ENCODE peak calls at places on chromosomes 4 and X, in four cellular contexts. N is NCI-H2081; V is stimulated activated naive CD8-positive, alpha-beta T cell treated with anti-CD3 and anti-CD28 coated beads, Interleukin-15, Interleukin-2, amounts not matched to agents 100 U/mL and 50 U/mL, for 24 hours; E is foreskin fibroblast. P is an unnamed sample.

GRCh38 chr4:40912455-40913055 is 162.8 kb downstream of the NSUN7 start:
- DNase-seq in N (no peak), E (no peak), V (no peak), P (no peak)

GRCh38 chr4:147370473-147370872 is 110.4 kb upstream of the EDNRA start:
- DNase-seq in N (no peak), E (no peak), V (no peak), P (no peak)

GRCh38 chr4:85778809-85779124 is 303.8 kb downstream of the ARHGAP24 start:
- DNase-seq in N (no peak), V (no peak), E (no peak), P (no peak)

GRCh38 chrX:110050386-110050785 is 47.5 kb downstream of the TMEM164 start:
- DNase-seq in V (no peak), N (no peak), E (no peak), P (no peak)

GRCh38 chrX:23900220-23900797 is 7.4 kb downstream of the APOO start:
- DNase-seq in V (no peak), N (no peak), E (no peak), P (no peak)

GRCh38 chr4:108991929-108992328 is 229.1 kb upstream of the ETNPPL start:
- DNase-seq in V (no peak), E (peak), N (no peak), P (no peak)

GRCh38 chr4:185358514-185359433 is 37.0 kb downstream of the LRP2BP start:
- DNase-seq in N (no peak), V (no peak), E (peak), P (no peak)

GRCh38 chr4:131302108-131302507 is 1847.0 kb upstream of the PCDH10 start:
- DNase-seq in V (no peak), E (no peak), N (no peak), P (no peak)

GRCh38 chrX:9312922-9313867 is 151.7 kb upstream of the TBL1X start:
- DNase-seq in V (peak), E (no peak), N (no peak), P (peak)

GRCh38 chr4:123976875-123977274 is 580.3 kb downstream of the SPRY1 start:
- DNase-seq in N (no peak), V (no peak), E (no peak), P (peak)

GRCh38 chrX:18721683-18722499 is 14.4 kb downstream of the PPEF1 start:
- DNase-seq in V (no peak), E (no peak), N (no peak), P (no peak)

GRCh38 chr4:83213640-83214039 is 71.0 kb downstream of the COQ2 start:
- DNase-seq in V (no peak), E (no peak), N (no peak), P (no peak)

GRCh38 chr4:13919021-13919441 is 291.5 kb upstream of the BOD1L1 start:
- DNase-seq in N (no peak), E (peak), V (no peak), P (no peak)

GRCh38 chr4:123922847-123923246 is 526.3 kb downstream of the SPRY1 start:
- DNase-seq in N (no peak), E (no peak), V (no peak), P (no peak)

GRCh38 chrX:39163585-39163984 is 362.3 kb downstream of the MID1IP1 start:
- DNase-seq in E (no peak), V (no peak), N (no peak), P (no peak)

GRCh38 chrX:72479324-72480274 is 93.0 kb downstream of the HDAC8 start:
- DNase-seq in E (no peak), N (no peak), V (no peak), P (peak)

GRCh38 chr4:83552085-83552484 is 16.2 kb downstream of the GPAT3 start:
- DNase-seq in V (no peak), E (peak), N (no peak), P (no peak)

GRCh38 chrX:66053414-66053813 is 13.5 kb upstream of the VSIG4 start:
- DNase-seq in E (no peak), V (no peak), N (no peak), P (no peak)

GRCh38 chrX:154002215-154002719 is 17.4 kb downstream of the IRAK1 start:
- DNase-seq in V (peak), N (peak), E (peak), P (peak)

GRCh38 chr4:141636077-141636770 is at the start of gene IL15:
- DNase-seq in N (peak), V (peak), E (peak), P (peak)

GRCh38 chrX:23389196-23389792 is 54.6 kb downstream of the PTCHD1 start:
- DNase-seq in N (no peak), E (no peak), V (no peak), P (no peak)

GRCh38 chrX:44785652-44786051 is 58.2 kb upstream of the DUSP21 start:
- DNase-seq in N (no peak), E (peak), V (no peak), P (no peak)

GRCh38 chr4:164876680-164877324 is at the start of gene APELA:
- DNase-seq in E (no peak), N (no peak), V (no peak), P (peak)

GRCh38 chr4:103422467-103423219 is 224.5 kb upstream of the CENPE start:
- DNase-seq in V (no peak), N (no peak), E (no peak), P (no peak)

GRCh38 chrX:94057385-94057784 is 383.4 kb downstream of the FAM133A start:
- DNase-seq in V (no peak), E (no peak), N (no peak), P (no peak)

GRCh38 chr4:7763788-7764187 is 175.9 kb downstream of the AFAP1 start:
- DNase-seq in E (peak), V (no peak), N (no peak), P (no peak)

GRCh38 chr4:41939016-41939623 is 3.9 kb downstream of the TMEM33 start:
- DNase-seq in N (no peak), V (no peak), E (no peak), P (no peak)

GRCh38 chrX:17409566-17410290 is 34.7 kb downstream of the NHS start:
- DNase-seq in N (no peak), V (no peak), E (no peak), P (peak)

GRCh38 chrX:68650491-68650890 is 3.0 kb downstream of the STARD8 start:
- DNase-seq in V (no peak), E (no peak), N (no peak), P (no peak)

GRCh38 chrX:24498975-24499374 is 33.9 kb downstream of the PDK3 start:
- DNase-seq in V (no peak), N (no peak), E (no peak), P (no peak)

GRCh38 chrX:83511208-83511607 is 3.1 kb downstream of the POU3F4 start:
- DNase-seq in V (no peak), E (no peak), N (no peak), P (no peak)

GRCh38 chrX:115372026-115372610 is 82.6 kb downstream of the LUZP4 start:
- DNase-seq in N (no peak), V (no peak), E (peak), P (no peak)

GRCh38 chr4:7384003-7384928 is 50.5 kb downstream of the PSAPL1 start:
- DNase-seq in E (no peak), N (no peak), V (no peak), P (no peak)

GRCh38 chr4:123235431-123235830 is 161.2 kb upstream of the SPRY1 start:
- DNase-seq in E (no peak), V (no peak), N (no peak), P (no peak)

GRCh38 chr4:53499791-53500190 is 91.5 kb downstream of the LNX1 start:
- DNase-seq in E (no peak), N (no peak), V (no peak), P (no peak)

GRCh38 chr4:133483600-133484246 is 334.6 kb downstream of the PCDH10 start:
- DNase-seq in E (no peak), V (no peak), N (no peak), P (peak)

GRCh38 chrX:142998447-142999208 is 27.1 kb upstream of the SPANXN4 start:
- DNase-seq in E (no peak), V (no peak), N (no peak), P (no peak)

GRCh38 chr4:15186826-15187225 is 184.5 kb downstream of the CPEB2 start:
- DNase-seq in N (no peak), E (no peak), V (no peak), P (no peak)